ENCODE peak calls at places on chromosomes 1 and 21, in eight cellular contexts. J is colonic mucosa; W is heart left ventricle; F is adrenal gland; L is CD8-positive, alpha-beta T cell; Y is transverse colon; A is pancreas; P is A549. H is an unnamed sample.
A peak's percentile ranks its signal among the peaks of the same experiment; 100 is the strongest.

GRCh38 chr21:15250384-15250783 is 185.6 kb upstream of the NRIP1 start:
- DNase-seq in A (no peak), P (peak; percentile 5), W (no peak), F (no peak), J (no peak), L (no peak), Y (no peak), H (no peak)

GRCh38 chr1:81259620-81260411 is 540.9 kb upstream of the ADGRL2 start:
- DNase-seq in W (no peak), L (no peak), Y (no peak), P (no peak), F (no peak), A (no peak), J (no peak), H (no peak)

GRCh38 chr1:25519624-25520023 is 23.8 kb upstream of the LDLRAP1 start:
- DNase-seq in P (no peak), J (no peak), Y (no peak), W (no peak), A (no peak), F (no peak), L (no peak), H (no peak)

GRCh38 chr1:87120779-87121178 is 206.3 kb downstream of the HS2ST1 start:
- DNase-seq in P (no peak), L (no peak), Y (no peak), F (no peak), J (no peak), W (no peak), A (no peak), H (no peak)

GRCh38 chr1:220926146-220926545 is 46.9 kb downstream of the HLX start:
- DNase-seq in A (no peak), W (no peak), L (no peak), Y (no peak), F (no peak), P (no peak), J (no peak), H (no peak)

GRCh38 chr1:29669912-29670311 is 433.6 kb downstream of the PTPRU start:
- DNase-seq in Y (no peak), J (no peak), W (no peak), L (no peak), A (no peak), F (no peak), P (no peak), H (no peak)

GRCh38 chr1:67892451-67893125 is 59.3 kb upstream of the GNG12 start:
- DNase-seq in A (no peak), P (no peak), F (no peak), W (no peak), Y (no peak), L (no peak), J (no peak), H (no peak)

GRCh38 chr1:63593303-63593886 is at the start of gene PGM1:
- DNase-seq in J (peak; percentile 70), Y (peak; percentile 75), A (peak; percentile 78), P (peak; percentile 76), L (peak; percentile 53), W (peak; percentile 79), F (peak; percentile 80), H (peak; percentile 67)

GRCh38 chr1:245622332-245623014 is 467.7 kb downstream of the KIF26B start:
- DNase-seq in F (no peak), L (no peak), W (no peak), Y (no peak), J (no peak), A (no peak), P (no peak), H (no peak)

GRCh38 chr1:205300149-205300548 is 21.4 kb downstream of the NUAK2 start:
- DNase-seq in J (no peak), A (no peak), L (no peak), P (no peak), F (no peak), W (no peak), Y (no peak), H (no peak)
- H3K4me1 ChIP-seq in J (no peaks in the 10 kb centered on the region), A (peaks cover 14% of the 10 kb centered on the region), L (peaks cover 42% of the 10 kb centered on the region), P (peaks cover 94% of the 10 kb centered on the region), F (no peaks in the 10 kb centered on the region), W (no peaks in the 10 kb centered on the region), Y (peaks cover 16% of the 10 kb centered on the region), H (peaks cover 15% of the 10 kb centered on the region)

DNA sequence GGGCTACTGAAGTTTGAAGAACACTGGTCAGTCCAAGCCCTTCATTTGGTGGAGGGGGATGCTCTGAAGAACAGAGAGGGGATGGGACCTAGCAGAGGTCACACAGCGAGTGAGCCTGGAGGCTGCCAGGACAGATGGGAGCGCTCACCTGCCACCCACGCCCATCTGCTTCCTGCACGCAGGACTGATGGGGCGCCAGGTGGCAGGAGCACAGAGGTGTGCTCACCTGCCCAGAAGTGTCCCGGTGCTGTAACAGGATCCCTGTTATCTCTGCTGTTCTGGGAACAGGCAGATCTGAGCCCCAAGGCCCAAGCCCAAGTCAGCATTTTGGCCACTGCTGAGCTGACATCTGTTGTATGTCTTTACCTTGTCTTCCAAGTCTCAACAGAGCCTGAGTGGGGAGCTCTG is 40.5 kb downstream of the EPHB2 start:
- DNase-seq in Y (peak; percentile 24), L (no peak), P (no peak), F (no peak), J (peak; percentile 37), A (peak; percentile 39), W (no peak), H (peak; percentile 43)
- H3K4me1 ChIP-seq in Y (peaks cover 23% of the 10 kb centered on the region), L (no peaks in the 10 kb centered on the region), P (peaks cover 69% of the 10 kb centered on the region), F (no peaks in the 10 kb centered on the region), J (peaks cover 7% of the 10 kb centered on the region), A (peaks cover 9% of the 10 kb centered on the region), W (peaks cover 4% of the 10 kb centered on the region), H (peaks cover 17% of the 10 kb centered on the region)

GRCh38 chr1:17232759-17233661 is 15.9 kb upstream of the PADI3 start:
- DNase-seq in L (no peak), Y (peak; percentile 31), W (no peak), A (no peak), P (peak; percentile 91), F (no peak), J (peak; percentile 67), H (no peak)

GRCh38 chr1:17230671-17231310 is 18.1 kb upstream of the PADI3 start:
- DNase-seq in J (no peak), W (no peak), P (no peak), A (no peak), F (no peak), L (no peak), Y (no peak), H (no peak)

GRCh38 chr1:17234405-17234804 is 14.5 kb upstream of the PADI3 start:
- DNase-seq in F (no peak), Y (no peak), A (no peak), L (no peak), W (no peak), P (no peak), J (no peak), H (no peak)

GRCh38 chr1:17235135-17235880 is 13.6 kb upstream of the PADI3 start:
- DNase-seq in F (no peak), P (peak; percentile 48), L (no peak), W (no peak), Y (no peak), A (no peak), J (peak; percentile 42), H (no peak)

DNA sequence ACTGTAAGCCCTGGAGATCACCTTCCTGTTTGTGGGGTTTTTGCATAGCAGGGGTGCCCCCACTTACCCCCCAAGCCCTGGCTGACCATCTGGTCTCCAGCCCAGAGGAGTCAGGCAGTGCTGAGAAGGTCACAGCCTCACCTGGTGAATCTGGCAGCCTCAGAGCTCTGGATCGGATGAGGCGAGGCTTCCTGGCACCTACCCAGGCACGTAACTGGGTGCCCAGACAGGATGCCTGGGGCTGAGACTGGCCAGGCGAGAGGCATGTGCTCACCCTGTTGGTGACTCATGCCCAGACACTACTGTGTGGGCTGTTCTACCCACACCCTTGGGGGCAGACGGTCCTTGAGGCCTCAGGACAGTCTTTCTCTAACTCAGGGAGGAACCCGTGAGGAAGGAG is 15.2 kb upstream of the PADI3 start:
- DNase-seq in J (peak; percentile 94), P (peak; percentile 96), L (no peak), A (peak; percentile 56), Y (peak; percentile 88), W (no peak), F (peak; percentile 79), H (peak; percentile 29)
- H3K4me1 ChIP-seq in J (peaks cover 20% of the 10 kb centered on the region), P (peaks cover 81% of the 10 kb centered on the region), L (no peaks in the 10 kb centered on the region), A (peaks cover 5% of the 10 kb centered on the region), Y (peaks cover 25% of the 10 kb centered on the region), W (no peaks in the 10 kb centered on the region), F (no peaks in the 10 kb centered on the region), H (peaks cover 11% of the 10 kb centered on the region)

GRCh38 chr1:66490817-66491216 is 43.1 kb upstream of the SGIP1 start:
- DNase-seq in J (no peak), F (no peak), L (no peak), Y (no peak), A (no peak), W (no peak), P (no peak), H (no peak)
- H3K4me1 ChIP-seq in J (no peaks in the 10 kb centered on the region), F (no peaks in the 10 kb centered on the region), L (no peaks in the 10 kb centered on the region), Y (no peaks in the 10 kb centered on the region), A (no peaks in the 10 kb centered on the region), W (no peaks in the 10 kb centered on the region), P (no peaks in the 10 kb centered on the region), H (no peaks in the 10 kb centered on the region)

DNA sequence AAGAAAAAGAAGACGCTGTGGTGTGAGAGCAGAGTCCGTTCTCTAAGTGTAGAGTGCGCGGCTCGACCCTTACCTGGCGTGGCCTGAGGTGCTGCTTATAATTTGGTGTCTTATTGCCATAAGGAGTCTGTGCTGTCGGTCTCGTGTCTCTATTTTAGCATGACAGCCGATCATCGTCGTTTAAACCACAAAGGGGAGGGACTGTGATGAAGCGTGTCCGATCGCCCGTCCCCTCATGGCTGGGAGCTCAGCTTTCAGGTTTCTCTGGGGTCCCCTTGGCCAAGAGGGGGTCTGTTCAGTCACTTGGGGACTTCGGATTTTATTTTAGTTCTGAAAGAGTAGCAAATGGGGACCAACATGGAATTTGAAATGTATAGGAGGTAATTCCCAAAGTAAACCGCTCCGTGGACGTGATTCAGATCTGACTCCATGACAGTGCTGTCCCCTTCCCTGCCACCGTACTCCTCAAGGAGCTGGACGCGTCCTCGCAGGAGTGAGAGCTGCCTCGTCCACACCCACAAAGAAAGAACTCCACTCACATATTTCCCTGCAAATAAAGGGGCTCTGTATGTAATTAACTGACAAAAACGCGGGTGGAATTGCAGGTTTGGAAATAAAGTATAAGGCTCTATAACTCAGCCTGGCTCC is 183.5 kb downstream of the ETS2 start:
- DNase-seq in A (no peak), Y (no peak), L (no peak), P (no peak), F (no peak), W (no peak), J (no peak), H (no peak)
- H3K4me1 ChIP-seq in A (no peaks in the 10 kb centered on the region), Y (peaks cover 53% of the 10 kb centered on the region), L (no peaks in the 10 kb centered on the region), P (peaks cover 13% of the 10 kb centered on the region), F (peaks cover 4% of the 10 kb centered on the region), W (peaks cover 86% of the 10 kb centered on the region), J (peaks cover 12% of the 10 kb centered on the region), H (peaks cover 34% of the 10 kb centered on the region)

GRCh38 chr1:157194739-157195520 is 56.7 kb upstream of the ETV3 start:
- DNase-seq in P (no peak), J (no peak), L (no peak), W (no peak), F (no peak), A (no peak), Y (no peak), H (no peak)
- H3K4me1 ChIP-seq in P (no peaks in the 10 kb centered on the region), J (no peaks in the 10 kb centered on the region), L (no peaks in the 10 kb centered on the region), W (no peaks in the 10 kb centered on the region), F (no peaks in the 10 kb centered on the region), A (no peaks in the 10 kb centered on the region), Y (no peaks in the 10 kb centered on the region), H (peaks cover 5% of the 10 kb centered on the region)

H was measured in stomach.